ENCODE peak calls at places on chromosomes 1 and 21, in nine cellular contexts. A, P, J, T, H, F, R, M and I are unnamed samples.

GRCh38 chr1:205769641-205770365 is 5.5 kb downstream of the RAB29 start:
- DNase-seq in A (no peak), P (no peak), J (peak; percentile 10), T (no peak), H (no peak), F (no peak), R (no peak), M (no peak), I (no peak)

GRCh38 chr21:41168391-41169257 is 664 bp downstream of the BACE2 start:
- DNase-seq in A (peak; percentile 84), P (peak; percentile 59), J (peak; percentile 79), T (peak; percentile 63), H (peak; percentile 42), F (no peak), R (peak; percentile 68), M (peak; percentile 70), I (no peak)

GRCh38 chr1:79323240-79324025 is 316.9 kb upstream of the ADGRL4 start:
- DNase-seq in A (no peak), P (no peak), J (peak; percentile 96), T (no peak), H (no peak), F (no peak), R (no peak), M (no peak), I (no peak)

GRCh38 chr21:16811011-16811410 is 701.8 kb upstream of the CXADR start:
- DNase-seq in A (no peak), P (no peak), J (no peak), T (no peak), H (no peak), F (no peak), R (no peak), M (no peak), I (no peak)

GRCh38 chr1:41436281-41437010 is 48.0 kb downstream of the EDN2 start:
- DNase-seq in A (no peak), P (no peak), J (no peak), T (no peak), H (no peak), F (no peak), R (no peak), M (no peak), I (no peak)

GRCh38 chr1:231512147-231512698 is 16.2 kb upstream of the TSNAX start:
- DNase-seq in A (no peak), P (no peak), J (peak; percentile 90), T (no peak), H (no peak), F (no peak), R (no peak), M (no peak), I (no peak)

GRCh38 chr1:55472784-55473183 is 257.6 kb upstream of the USP24 start:
- DNase-seq in A (no peak), P (no peak), J (peak; percentile 60), T (no peak), H (no peak), F (no peak), R (no peak), M (no peak), I (no peak)

GRCh38 chr1:230832466-230832865 is 35.9 kb downstream of the C1orf198 start:
- DNase-seq in A (no peak), P (no peak), J (peak; percentile 79), T (no peak), H (no peak), F (no peak), R (no peak), M (no peak), I (no peak)

GRCh38 chr1:218496561-218496960 is 151.4 kb downstream of the TGFB2 start:
- DNase-seq in A (no peak), P (no peak), J (peak; percentile 99), T (no peak), H (no peak), F (no peak), R (no peak), M (no peak), I (no peak)

GRCh38 chr1:80799457-80799856 is 1001.3 kb upstream of the ADGRL2 start:
- DNase-seq in A (no peak), P (no peak), J (no peak), T (peak; percentile 81), H (no peak), F (no peak), R (no peak), M (no peak), I (no peak)

GRCh38 chr1:1371741-1372711 is 3.0 kb downstream of the AURKAIP1 start:
- DNase-seq in A (peak; percentile 47), P (no peak), J (peak; percentile 64), T (peak; percentile 99), H (peak; percentile 72), F (peak; percentile 77), R (peak; percentile 66), M (peak; percentile 86), I (no peak)

GRCh38 chr1:215267495-215267894 is 185.0 kb downstream of the KCNK2 start:
- DNase-seq in A (no peak), P (no peak), J (no peak), T (no peak), H (no peak), F (no peak), R (no peak), M (no peak), I (no peak)

GRCh38 chr21:26850116-26850643 is 5.0 kb upstream of the ADAMTS1 start:
- DNase-seq in A (no peak), P (no peak), J (peak; percentile 60), T (no peak), H (no peak), F (no peak), R (no peak), M (no peak), I (no peak)

GRCh38 chr1:179121159-179121938 is 39.5 kb downstream of the TOR3A start:
- DNase-seq in A (no peak), P (no peak), J (peak; percentile 72), T (peak; percentile 55), H (no peak), F (peak; percentile 51), R (no peak), M (no peak), I (no peak)

GRCh38 chr1:100927276-100927675 is 31.4 kb downstream of the SLC30A7 start:
- DNase-seq in A (no peak), P (no peak), J (no peak), T (no peak), H (no peak), F (peak; percentile 87), R (no peak), M (no peak), I (no peak)

GRCh38 chr1:28517649-28517999 is 11.8 kb downstream of the RCC1 start:
- DNase-seq in A (no peak), P (no peak), J (peak; percentile 59), T (peak; percentile 66), H (no peak), F (no peak), R (no peak), M (no peak), I (no peak)

GRCh38 chr1:63847308-63847910 is 73.6 kb downstream of the ROR1 start:
- DNase-seq in A (no peak), P (no peak), J (no peak), T (no peak), H (no peak), F (no peak), R (no peak), M (no peak), I (no peak)

GRCh38 chr1:228825840-228826484 is 90.7 kb downstream of the RHOU start:
- DNase-seq in A (no peak), P (no peak), J (no peak), T (peak; percentile 7), H (no peak), F (no peak), R (no peak), M (no peak), I (no peak)

GRCh38 chr1:66267211-66267940 is 266.6 kb upstream of the SGIP1 start:
- DNase-seq in A (no peak), P (no peak), J (no peak), T (no peak), H (no peak), F (no peak), R (no peak), M (no peak), I (no peak)
- H3K4me1 ChIP-seq in A (no peaks in the 10 kb centered on the region), P (peaks cover 41% of the 10 kb centered on the region), J (peaks cover 75% of the 10 kb centered on the region), T (peaks cover 10% of the 10 kb centered on the region), H (peaks cover 80% of the 10 kb centered on the region), F (peaks cover 12% of the 10 kb centered on the region), R (peaks cover 10% of the 10 kb centered on the region), M (peaks cover 29% of the 10 kb centered on the region), I (peaks cover 44% of the 10 kb centered on the region)

GRCh38 chr21:46556802-46557201 is 48.1 kb downstream of the S100B start:
- DNase-seq in A (no peak), P (no peak), J (no peak), T (no peak), H (no peak), F (no peak), R (no peak), M (no peak), I (no peak)
- H3K4me1 ChIP-seq in A (no peaks in the 10 kb centered on the region), P (no peaks in the 10 kb centered on the region), J (no peaks in the 10 kb centered on the region), T (no peaks in the 10 kb centered on the region), H (peaks cover 29% of the 10 kb centered on the region), F (peaks cover 91% of the 10 kb centered on the region), R (peaks cover 2% of the 10 kb centered on the region), M (no peaks in the 10 kb centered on the region), I (no peaks in the 10 kb centered on the region)

GRCh38 chr21:45951676-45952075 is 29.9 kb upstream of the COL6A1 start:
- DNase-seq in A (no peak), P (no peak), J (no peak), T (no peak), H (no peak), F (no peak), R (no peak), M (no peak), I (no peak)

GRCh38 chr21:45952974-45953373 is 28.6 kb upstream of the COL6A1 start:
- DNase-seq in A (no peak), P (no peak), J (no peak), T (no peak), H (no peak), F (no peak), R (no peak), M (no peak), I (no peak)

GRCh38 chr21:45954921-45955320 is 26.6 kb upstream of the COL6A1 start:
- DNase-seq in A (no peak), P (no peak), J (no peak), T (no peak), H (no peak), F (no peak), R (no peak), M (no peak), I (no peak)

GRCh38 chr21:45957551-45957950 is 24.0 kb upstream of the COL6A1 start:
- DNase-seq in A (peak; percentile 19), P (no peak), J (no peak), T (no peak), H (no peak), F (no peak), R (no peak), M (no peak), I (no peak)

DNA sequence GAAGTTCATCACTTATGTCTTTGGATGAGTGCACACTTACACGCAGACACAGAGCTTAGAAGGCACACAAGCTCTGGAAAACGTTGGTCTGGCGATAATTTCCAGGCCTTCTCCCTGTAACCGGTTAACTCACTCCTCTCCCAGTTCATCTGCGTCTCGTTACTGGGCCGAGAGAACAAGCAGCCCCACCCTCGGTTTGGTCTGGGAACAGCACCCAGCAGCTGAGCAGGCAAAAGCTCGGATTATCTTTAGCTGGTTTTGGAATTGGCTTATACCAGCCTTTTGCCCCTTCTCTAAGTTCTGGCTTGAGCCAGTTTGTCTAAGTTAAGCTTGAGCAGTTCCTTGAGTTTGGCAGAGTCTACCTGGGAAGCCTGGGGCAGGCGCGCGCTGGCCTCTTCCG is 27.3 kb upstream of the COL6A1 start:
- DNase-seq in A (no peak), P (no peak), J (peak; percentile 88), T (no peak), H (no peak), F (no peak), R (no peak), M (no peak), I (no peak)
- H3K4me1 ChIP-seq in A (no peaks in the 10 kb centered on the region), P (no peaks in the 10 kb centered on the region), J (peaks cover 49% of the 10 kb centered on the region), T (no peaks in the 10 kb centered on the region), H (peaks cover 55% of the 10 kb centered on the region), F (no peaks in the 10 kb centered on the region), R (peaks cover 2% of the 10 kb centered on the region), M (peaks cover 8% of the 10 kb centered on the region), I (no peaks in the 10 kb centered on the region)

GRCh38 chr1:66357478-66358197 is 176.3 kb upstream of the SGIP1 start:
- DNase-seq in A (no peak), P (no peak), J (no peak), T (no peak), H (no peak), F (peak; percentile 55), R (no peak), M (no peak), I (no peak)
- H3K4me1 ChIP-seq in A (no peaks in the 10 kb centered on the region), P (peaks cover 56% of the 10 kb centered on the region), J (peaks cover 53% of the 10 kb centered on the region), T (peaks cover 10% of the 10 kb centered on the region), H (peaks cover 88% of the 10 kb centered on the region), F (peaks cover 55% of the 10 kb centered on the region), R (peaks cover 5% of the 10 kb centered on the region), M (peaks cover 32% of the 10 kb centered on the region), I (peaks cover 46% of the 10 kb centered on the region)